ENCODE peak calls at places on chromosome 10, in five cellular contexts. One of them, this sample, is unnamed.

GRCh38 chr10:94496010-94496409 is 49.6 kb upstream of the HELLS start:
- DNase-seq in CD8-positive, alpha-beta memory T cell: no peak
- DNase-seq in stomach: no peak
- DNase-seq in tibial artery: no peak
- DNase-seq in activated gamma-delta T cell treated with Interleukin-2 at 50 U/mL for 16 hours: no peak
- DNase-seq in this sample: no peak

GRCh38 chr10:1022413-1022812 is 3.2 kb downstream of the IDI2 start:
- DNase-seq in activated gamma-delta T cell treated with Interleukin-2 at 50 U/mL for 16 hours: no peak
- DNase-seq in CD8-positive, alpha-beta memory T cell: no peak
- DNase-seq in tibial artery: no peak
- DNase-seq in stomach: no peak
- DNase-seq in this sample: no peak

GRCh38 chr10:30705625-30706149 is 76.1 kb upstream of the LYZL2 start:
- DNase-seq in tibial artery: no peak
- DNase-seq in activated gamma-delta T cell treated with Interleukin-2 at 50 U/mL for 16 hours: no peak
- DNase-seq in CD8-positive, alpha-beta memory T cell: no peak
- DNase-seq in stomach: no peak
- DNase-seq in this sample: peak

GRCh38 chr10:8410506-8410905 is 356.0 kb downstream of the GATA3 start:
- DNase-seq in CD8-positive, alpha-beta memory T cell: no peak
- DNase-seq in stomach: no peak
- DNase-seq in activated gamma-delta T cell treated with Interleukin-2 at 50 U/mL for 16 hours: no peak
- DNase-seq in tibial artery: no peak
- DNase-seq in this sample: no peak

GRCh38 chr10:129784891-129785290 is 179.2 kb downstream of the EBF3 start:
- DNase-seq in activated gamma-delta T cell treated with Interleukin-2 at 50 U/mL for 16 hours: no peak
- DNase-seq in tibial artery: peak
- DNase-seq in CD8-positive, alpha-beta memory T cell: no peak
- DNase-seq in stomach: no peak
- DNase-seq in this sample: no peak

GRCh38 chr10:110845756-110846620 is 25.7 kb upstream of the PDCD4 start:
- DNase-seq in CD8-positive, alpha-beta memory T cell: no peak
- DNase-seq in tibial artery: no peak
- DNase-seq in activated gamma-delta T cell treated with Interleukin-2 at 50 U/mL for 16 hours: no peak
- DNase-seq in stomach: peak
- DNase-seq in this sample: peak

GRCh38 chr10:43892062-43892765 is 243.5 kb upstream of the ZNF32 start:
- DNase-seq in activated gamma-delta T cell treated with Interleukin-2 at 50 U/mL for 16 hours: no peak
- DNase-seq in stomach: no peak
- DNase-seq in tibial artery: no peak
- DNase-seq in CD8-positive, alpha-beta memory T cell: no peak
- DNase-seq in this sample: no peak

GRCh38 chr10:113431807-113432206 is 121.0 kb upstream of the HABP2 start:
- DNase-seq in stomach: no peak
- DNase-seq in tibial artery: no peak
- DNase-seq in CD8-positive, alpha-beta memory T cell: no peak
- DNase-seq in activated gamma-delta T cell treated with Interleukin-2 at 50 U/mL for 16 hours: no peak
- DNase-seq in this sample: no peak

GRCh38 chr10:48683893-48684292 is 780 bp upstream of the WDFY4 start:
- DNase-seq in CD8-positive, alpha-beta memory T cell: no peak
- DNase-seq in activated gamma-delta T cell treated with Interleukin-2 at 50 U/mL for 16 hours: no peak
- DNase-seq in tibial artery: no peak
- DNase-seq in stomach: no peak
- DNase-seq in this sample: no peak

GRCh38 chr10:31855033-31855432 is 73.6 kb downstream of the ARHGAP12 start:
- DNase-seq in activated gamma-delta T cell treated with Interleukin-2 at 50 U/mL for 16 hours: no peak
- DNase-seq in tibial artery: no peak
- DNase-seq in CD8-positive, alpha-beta memory T cell: no peak
- DNase-seq in stomach: no peak
- DNase-seq in this sample: no peak

GRCh38 chr10:82674036-82674435 is 799.0 kb downstream of the NRG3 start:
- DNase-seq in activated gamma-delta T cell treated with Interleukin-2 at 50 U/mL for 16 hours: no peak
- DNase-seq in stomach: no peak
- DNase-seq in CD8-positive, alpha-beta memory T cell: no peak
- DNase-seq in tibial artery: no peak
- DNase-seq in this sample: no peak

This sample was measured in lower leg skin.